ENCODE peak calls at places on chromosomes 4 and X, in eight cellular contexts. V, X, C, Q, F, U, A and O are unnamed samples.

GRCh38 chr4:185774815-185775684 is 36.9 kb downstream of the SORBS2 start:
- DNase-seq in V (peak), X (peak), C (peak), Q (no peak), F (no peak), U (no peak), A (peak), O (peak)

GRCh38 chr4:158870282-158871049 is 101.6 kb downstream of the FNIP2 start:
- DNase-seq in V (no peak), X (no peak), C (no peak), Q (no peak), F (no peak), U (no peak), A (no peak), O (no peak)

GRCh38 chr4:116180056-116180690 is 905.2 kb downstream of the TRAM1L1 start:
- DNase-seq in V (no peak), X (peak), C (peak), Q (no peak), F (no peak), U (peak), A (peak), O (no peak)

GRCh38 chr4:140752669-140753068 is 3.5 kb downstream of the TBC1D9 start:
- DNase-seq in V (no peak), X (no peak), C (peak), Q (no peak), F (no peak), U (no peak), A (no peak), O (no peak)

GRCh38 chrX:53093177-53093655 is 726 bp upstream of the KANTR start:
- DNase-seq in V (peak), X (peak), C (peak), Q (peak), F (peak), U (peak), A (peak), O (no peak)

GRCh38 chrX:154083134-154083517 is 14.4 kb downstream of the MECP2 start:
- DNase-seq in V (no peak), X (no peak), C (no peak), Q (no peak), F (no peak), U (no peak), A (no peak), O (no peak)

GRCh38 chr4:132195181-132195580 is 953.9 kb upstream of the PCDH10 start:
- DNase-seq in V (no peak), X (peak), C (peak), Q (no peak), F (no peak), U (no peak), A (peak), O (no peak)

GRCh38 chr4:81207793-81208192 is 7.2 kb downstream of the PRKG2 start:
- DNase-seq in V (no peak), X (peak), C (peak), Q (no peak), F (no peak), U (no peak), A (peak), O (peak)

GRCh38 chr4:89158884-89159503 is 47.7 kb downstream of the TIGD2 start:
- DNase-seq in V (no peak), X (peak), C (peak), Q (no peak), F (peak), U (peak), A (peak), O (no peak)

GRCh38 chr4:94743838-94744237 is 13.9 kb upstream of the BMPR1B start:
- DNase-seq in V (no peak), X (no peak), C (no peak), Q (no peak), F (no peak), U (no peak), A (no peak), O (no peak)

GRCh38 chr4:165476214-165477098 is 97.6 kb downstream of the CPE start:
- DNase-seq in V (no peak), X (peak), C (peak), Q (no peak), F (no peak), U (no peak), A (no peak), O (no peak)

GRCh38 chr4:139242511-139243051 is 37.4 kb downstream of the MGARP start:
- DNase-seq in V (no peak), X (peak), C (peak), Q (no peak), F (no peak), U (no peak), A (peak), O (peak)

GRCh38 chrX:111100191-111100590 is 4.2 kb downstream of the PAK3 start:
- DNase-seq in V (no peak), X (peak), C (peak), Q (peak), F (peak), U (peak), A (peak), O (no peak)

GRCh38 chrX:43973249-43973672 is at the start of gene NDP:
- DNase-seq in V (no peak), X (no peak), C (peak), Q (no peak), F (no peak), U (no peak), A (peak), O (no peak)

GRCh38 chr4:34731045-34731444 is 1513.3 kb downstream of the ARAP2 start:
- DNase-seq in V (no peak), X (peak), C (peak), Q (no peak), F (no peak), U (no peak), A (peak), O (no peak)

GRCh38 chr4:152258804-152259708 is 276.8 kb downstream of the FBXW7 start:
- DNase-seq in V (no peak), X (peak), C (peak), Q (no peak), F (no peak), U (no peak), A (peak), O (peak)

GRCh38 chr4:78337216-78337615 is 214.4 kb upstream of the ANXA3 start:
- DNase-seq in V (no peak), X (no peak), C (peak), Q (no peak), F (no peak), U (no peak), A (no peak), O (no peak)

GRCh38 chr4:127165971-127166370 is 466.8 kb upstream of the INTU start:
- DNase-seq in V (no peak), X (no peak), C (peak), Q (no peak), F (no peak), U (no peak), A (no peak), O (no peak)

GRCh38 chr4:53010320-53010719 is 148.2 kb downstream of the RASL11B start:
- DNase-seq in V (no peak), X (peak), C (peak), Q (no peak), F (peak), U (no peak), A (peak), O (no peak)

GRCh38 chr4:81469774-81470455 is 1.8 kb downstream of the RASGEF1B start:
- DNase-seq in V (no peak), X (no peak), C (no peak), Q (no peak), F (no peak), U (no peak), A (no peak), O (no peak)

GRCh38 chrX:110944793-110945466 is 149.3 kb upstream of the CHRDL1 start:
- DNase-seq in V (peak), X (peak), C (no peak), Q (peak), F (no peak), U (no peak), A (no peak), O (no peak)

GRCh38 chr4:165715211-165715610 is 157.8 kb upstream of the TLL1 start:
- DNase-seq in V (no peak), X (peak), C (no peak), Q (no peak), F (no peak), U (no peak), A (no peak), O (no peak)

GRCh38 chrX:13829995-13830394 is 13.1 kb upstream of the GPM6B start:
- DNase-seq in V (no peak), X (no peak), C (no peak), Q (no peak), F (no peak), U (peak), A (no peak), O (no peak)

GRCh38 chrX:110944323-110944761 is 148.7 kb upstream of the CHRDL1 start:
- DNase-seq in V (peak), X (peak), C (no peak), Q (peak), F (no peak), U (no peak), A (no peak), O (no peak)

GRCh38 chrX:56615282-56615681 is 51.9 kb downstream of the UBQLN2 start:
- DNase-seq in V (no peak), X (no peak), C (no peak), Q (no peak), F (no peak), U (no peak), A (no peak), O (no peak)

GRCh38 chr4:113878718-113879117 is 100.7 kb downstream of the ARSJ start:
- DNase-seq in V (no peak), X (peak), C (peak), Q (peak), F (no peak), U (no peak), A (peak), O (no peak)

GRCh38 chr4:74376888-74377483 is 12.0 kb downstream of the EREG start:
- DNase-seq in V (no peak), X (peak), C (peak), Q (no peak), F (no peak), U (peak), A (peak), O (peak)

GRCh38 chrX:56975611-56976010 is 19.7 kb downstream of the SPIN3 start:
- DNase-seq in V (no peak), X (no peak), C (peak), Q (no peak), F (no peak), U (no peak), A (no peak), O (no peak)

GRCh38 chrX:31931225-31931624 is 859.4 kb upstream of the FTHL17 start:
- DNase-seq in V (no peak), X (peak), C (peak), Q (no peak), F (no peak), U (no peak), A (peak), O (no peak)

GRCh38 chrX:153379508-153379907 is 21.6 kb downstream of the PNMA6E start:
- DNase-seq in V (no peak), X (no peak), C (no peak), Q (no peak), F (no peak), U (no peak), A (no peak), O (no peak)

GRCh38 chrX:45571453-45571852 is 370.8 kb upstream of the DIPK2B start:
- DNase-seq in V (no peak), X (no peak), C (no peak), Q (peak), F (no peak), U (no peak), A (no peak), O (no peak)

GRCh38 chr4:55184600-55185523 is 59.5 kb upstream of the KDR start:
- DNase-seq in V (peak), X (peak), C (peak), Q (no peak), F (peak), U (peak), A (peak), O (no peak)

GRCh38 chr4:61094854-61095598 is 105.1 kb upstream of the ADGRL3 start:
- DNase-seq in V (no peak), X (no peak), C (no peak), Q (no peak), F (no peak), U (no peak), A (no peak), O (no peak)

GRCh38 chr4:99655315-99656081 is 2.1 kb downstream of the C4orf54 start:
- DNase-seq in V (peak), X (peak), C (peak), Q (no peak), F (no peak), U (no peak), A (peak), O (peak)

GRCh38 chr4:1510931-1511330 is 104.7 kb upstream of the NKX1-1 start:
- DNase-seq in V (no peak), X (no peak), C (no peak), Q (no peak), F (no peak), U (no peak), A (no peak), O (no peak)

GRCh38 chrX:40072246-40072645 is 25.5 kb downstream of the BCOR start:
- DNase-seq in V (no peak), X (no peak), C (no peak), Q (no peak), F (no peak), U (no peak), A (no peak), O (no peak)

GRCh38 chr4:108466936-108467902 is 153.2 kb upstream of the RPL34 start:
- DNase-seq in V (no peak), X (peak), C (peak), Q (no peak), F (no peak), U (peak), A (peak), O (peak)
- H3K4me3 ChIP-seq in V (no peak), X (no peak), C (no peak), Q (no peak), F (no peak), U (peak), A (no peak), O (no peak)

DNA sequence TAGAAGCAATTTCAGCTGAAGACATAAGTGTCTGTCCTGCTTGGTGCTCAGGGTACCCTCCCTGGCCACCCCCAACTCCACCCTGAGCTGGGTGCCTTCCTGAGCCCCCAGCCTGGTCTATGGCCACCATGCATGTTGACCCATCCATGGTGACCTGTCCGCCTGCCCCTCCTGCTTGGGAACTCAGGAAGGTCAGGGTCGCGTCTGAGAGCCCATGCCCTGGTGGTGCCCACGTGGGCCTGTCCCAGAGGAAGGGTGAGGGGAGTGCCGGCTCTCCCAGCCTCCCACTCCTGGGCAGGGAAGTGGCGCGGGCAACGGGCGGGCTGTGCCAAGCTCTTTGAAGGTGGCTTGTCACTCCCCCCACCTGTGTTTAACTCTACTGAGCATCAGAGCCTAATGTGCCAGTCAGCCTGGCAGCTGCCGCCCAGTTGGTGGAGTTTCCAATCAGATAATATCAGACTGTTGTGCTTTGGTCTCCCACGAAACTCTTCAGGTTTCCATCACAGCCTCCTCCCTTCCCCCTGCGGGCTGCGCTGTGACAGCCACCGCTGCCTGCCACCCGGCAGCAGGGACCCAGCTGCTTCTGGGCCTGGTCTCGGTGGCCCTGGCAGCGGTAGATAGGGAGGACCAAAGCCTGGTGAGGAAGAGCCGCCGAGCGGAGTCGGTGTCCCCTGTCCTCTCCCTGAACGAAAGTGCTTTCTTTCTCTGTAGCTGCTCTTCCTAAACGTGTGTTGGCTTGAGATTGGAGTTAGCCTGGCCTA is 4.8 kb downstream of the SH3BP2 start:
- DNase-seq in V (peak), X (no peak), C (no peak), Q (no peak), F (no peak), U (peak), A (no peak), O (no peak)
- H3K4me3 ChIP-seq in V (peak), X (no peak), C (no peak), Q (peak), F (no peak), U (peak), A (no peak), O (no peak)

GRCh38 chr4:107853444-107854325 is 29.0 kb downstream of the SGMS2 start:
- DNase-seq in V (no peak), X (no peak), C (peak), Q (no peak), F (no peak), U (no peak), A (peak), O (peak)
- H3K4me3 ChIP-seq in V (no peak), X (no peak), C (peak), Q (no peak), F (no peak), U (no peak), A (no peak), O (no peak)

GRCh38 chr4:128468485-128468989 is 180.9 kb upstream of the PGRMC2 start:
- DNase-seq in V (peak), X (peak), C (peak), Q (no peak), F (peak), U (no peak), A (peak), O (peak)
- H3K4me3 ChIP-seq in V (no peak), X (no peak), C (no peak), Q (no peak), F (no peak), U (no peak), A (no peak), O (no peak)

DNA sequence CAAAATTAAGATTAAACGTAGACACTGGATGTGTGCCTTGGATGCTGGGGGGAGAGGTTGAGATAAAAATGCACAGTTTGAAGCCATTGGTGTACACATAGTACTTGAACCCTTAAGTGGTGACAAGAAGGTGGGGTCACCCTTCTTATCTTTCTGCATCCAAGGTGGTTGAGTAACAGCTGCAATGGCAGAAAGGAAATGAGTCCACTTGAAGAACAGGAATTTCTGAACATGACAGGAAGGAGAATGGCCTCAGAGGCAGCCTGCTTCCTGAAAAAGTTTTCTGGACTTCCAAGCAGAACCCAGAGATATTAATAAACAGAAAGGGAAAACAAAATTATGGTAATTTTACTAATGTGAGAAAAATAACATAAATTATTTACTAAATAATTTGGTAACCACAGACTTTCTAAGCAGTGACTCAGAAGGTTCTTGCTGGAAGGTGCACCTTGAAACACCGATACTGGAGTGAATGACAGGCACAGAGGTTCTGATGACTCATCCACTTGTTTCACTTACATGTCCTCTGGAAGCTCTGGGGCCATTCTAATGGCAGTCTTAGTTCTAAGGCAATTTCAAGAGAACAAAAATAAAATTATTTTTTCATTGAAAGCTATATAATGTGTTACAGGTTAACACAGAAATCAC is 120.0 kb upstream of the HS3ST1 start:
- DNase-seq in V (no peak), X (peak), C (no peak), Q (no peak), F (no peak), U (peak), A (no peak), O (no peak)
- H3K4me3 ChIP-seq in V (no peak), X (no peak), C (no peak), Q (no peak), F (no peak), U (no peak), A (no peak), O (no peak)

GRCh38 chrX:78103656-78104446 is at the start of gene PGK1:
- DNase-seq in V (peak), X (peak), C (peak), Q (peak), F (peak), U (peak), A (peak), O (peak)

GRCh38 chrX:78109458-78109857 is 5.4 kb downstream of the PGK1 start:
- DNase-seq in V (no peak), X (no peak), C (no peak), Q (no peak), F (no peak), U (no peak), A (no peak), O (no peak)

GRCh38 chrX:78105944-78106650 is 2.0 kb downstream of the PGK1 start:
- DNase-seq in V (no peak), X (no peak), C (no peak), Q (no peak), F (no peak), U (peak), A (no peak), O (no peak)

GRCh38 chrX:78104447-78105176 is 564 bp downstream of the PGK1 start:
- DNase-seq in V (peak), X (peak), C (peak), Q (no peak), F (peak), U (peak), A (peak), O (peak)

GRCh38 chrX:78106651-78106986 is 2.6 kb downstream of the PGK1 start:
- DNase-seq in V (no peak), X (no peak), C (no peak), Q (no peak), F (no peak), U (no peak), A (no peak), O (no peak)
- H3K4me3 ChIP-seq in V (peak), X (peak), C (no peak), Q (peak), F (no peak), U (peak), A (peak), O (no peak)

GRCh38 chr4:145554691-145555090 is 64.5 kb upstream of the MMAA start:
- DNase-seq in V (no peak), X (no peak), C (no peak), Q (no peak), F (no peak), U (no peak), A (no peak), O (no peak)
- H3K4me3 ChIP-seq in V (no peak), X (no peak), C (no peak), Q (no peak), F (no peak), U (no peak), A (no peak), O (no peak)

GRCh38 chr4:147732516-147733193 is 767 bp downstream of the ARHGAP10 start:
- DNase-seq in V (no peak), X (peak), C (peak), Q (no peak), F (peak), U (peak), A (peak), O (no peak)

GRCh38 chr4:147733614-147734344 is 1.9 kb downstream of the ARHGAP10 start:
- DNase-seq in V (no peak), X (peak), C (peak), Q (no peak), F (peak), U (peak), A (peak), O (no peak)

GRCh38 chr4:147727476-147728028 is 4.3 kb upstream of the ARHGAP10 start:
- DNase-seq in V (no peak), X (no peak), C (no peak), Q (no peak), F (no peak), U (no peak), A (no peak), O (no peak)

GRCh38 chr4:147731611-147732515 is at the start of gene ARHGAP10:
- DNase-seq in V (peak), X (peak), C (peak), Q (no peak), F (peak), U (peak), A (peak), O (no peak)

GRCh38 chr4:147730333-147730732 is 1.6 kb upstream of the ARHGAP10 start:
- DNase-seq in V (no peak), X (peak), C (no peak), Q (no peak), F (no peak), U (no peak), A (no peak), O (no peak)
- H3K4me3 ChIP-seq in V (no peak), X (no peak), C (no peak), Q (no peak), F (no peak), U (no peak), A (no peak), O (no peak)

DNA sequence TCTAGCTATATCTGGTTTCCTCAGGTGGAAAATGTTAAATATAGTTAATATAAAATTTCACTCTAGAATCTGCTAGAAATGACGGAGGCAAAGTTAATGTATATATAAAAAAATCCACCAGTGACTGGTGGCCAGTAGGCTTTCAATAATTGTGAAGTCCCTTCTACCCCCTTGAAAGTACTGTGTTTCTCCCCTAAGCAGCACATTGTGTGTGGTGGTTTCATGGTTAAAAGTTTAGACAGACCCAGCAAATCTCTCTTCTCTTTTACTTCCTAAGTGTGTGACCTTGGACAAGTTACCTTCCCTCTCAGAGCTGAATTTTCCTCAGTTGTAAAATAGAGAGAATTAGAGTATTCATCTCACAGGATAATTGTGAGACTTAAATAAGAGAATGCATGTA is 600 bp upstream of the HEPH start:
- DNase-seq in V (no peak), X (no peak), C (no peak), Q (no peak), F (no peak), U (no peak), A (no peak), O (no peak)
- H3K4me3 ChIP-seq in V (no peak), X (no peak), C (no peak), Q (no peak), F (no peak), U (no peak), A (no peak), O (no peak)